ENCODE peak calls at places on chromosomes 6 and 20, in five cellular contexts. L is activated effector memory CD4-positive, alpha-beta T cell treated with anti-CD3 and anti-CD28 coated beads, Interleukin-2, amount 50 U/mL, for 16 hours; A is iPS-NIHi11; J is GM12878; X is left ventricle myocardium superior. B is an unnamed sample.
A peak's percentile ranks its signal among the peaks of the same experiment; 100 is the strongest.

GRCh38 chr6:11852061-11852619 is 73.5 kb upstream of the ADTRP start:
- DNase-seq in L (no peak), X (no peak), A (no peak), J (no peak), B (no peak)

GRCh38 chr6:15661815-15662245 is 998 bp downstream of the DTNBP1 start:
- DNase-seq in A (no peak), J (no peak), L (no peak), X (no peak), B (no peak)

GRCh38 chr20:24751551-24751950 is 197.5 kb upstream of the CST7 start:
- DNase-seq in J (no peak), X (no peak), A (no peak), L (no peak), B (no peak)

GRCh38 chr6:84371681-84372080 is 144.2 kb upstream of the CEP162 start:
- DNase-seq in A (no peak), L (no peak), J (no peak), X (no peak), B (no peak)

GRCh38 chr20:25306991-25307903 is 59.4 kb downstream of the PYGB start:
- DNase-seq in J (no peak), X (peak; percentile 22), A (no peak), L (no peak), B (no peak)

GRCh38 chr6:167470101-167470835 is 145.4 kb downstream of the TTLL2 start:
- DNase-seq in X (no peak), L (peak; percentile 51), A (no peak), J (no peak), B (no peak)

GRCh38 chr6:659716-660581 is 3.0 kb upstream of the HUS1B start:
- DNase-seq in X (no peak), A (peak; percentile 35), L (no peak), J (no peak), B (no peak)

GRCh38 chr6:53752856-53753255 is 41.9 kb upstream of the LRRC1 start:
- DNase-seq in X (no peak), A (no peak), L (no peak), J (no peak), B (no peak)

GRCh38 chr20:36866681-36867485 is 9.1 kb upstream of the TLDC2 start:
- DNase-seq in J (no peak), L (no peak), X (no peak), A (no peak), B (no peak)

GRCh38 chr6:27863962-27864905 is 48.0 kb downstream of the OR2B2 start:
- DNase-seq in X (peak; percentile 38), A (no peak), J (no peak), L (peak; percentile 67), B (no peak)

GRCh38 chr20:50229156-50229605 is 38.6 kb downstream of the CEBPB start:
- DNase-seq in X (no peak), J (no peak), A (no peak), L (no peak), B (no peak)

GRCh38 chr6:127904160-127904559 is 3.3 kb upstream of the THEMIS start:
- DNase-seq in J (no peak), X (no peak), L (no peak), A (no peak), B (no peak)

GRCh38 chr6:4910060-4910746 is 93.6 kb downstream of the RPP40 start:
- DNase-seq in X (no peak), A (no peak), J (no peak), L (no peak), B (no peak)

GRCh38 chr20:40471261-40471629 is 217.8 kb downstream of the MAFB start:
- DNase-seq in X (no peak), L (no peak), A (peak; percentile 51), J (no peak), B (no peak)

GRCh38 chr6:68196645-68197044 is 438.4 kb upstream of the ADGRB3 start:
- DNase-seq in L (no peak), X (no peak), A (peak; percentile 19), J (no peak), B (no peak)

GRCh38 chr6:170042596-170043118 is 248.2 kb downstream of the DLL1 start:
- DNase-seq in L (no peak), J (no peak), A (no peak), X (no peak), B (no peak)

GRCh38 chr6:170139531-170139930 is 151.3 kb downstream of the DLL1 start:
- DNase-seq in J (no peak), A (no peak), L (peak; percentile 43), X (peak; percentile 18), B (no peak)

GRCh38 chr20:51687071-51687470 is 81.1 kb downstream of the ATP9A start:
- DNase-seq in J (no peak), A (no peak), X (no peak), L (no peak), B (no peak)

GRCh38 chr20:57403216-57403615 is 12.0 kb downstream of the RBM38 start:
- DNase-seq in J (no peak), X (peak; percentile 11), L (no peak), A (no peak), B (no peak)

GRCh38 chr20:4102381-4102780 is 87.0 kb upstream of the RNF24 start:
- DNase-seq in J (no peak), X (no peak), A (no peak), L (no peak), B (no peak)

GRCh38 chr6:159220093-159220492 is 50.9 kb downstream of the FNDC1 start:
- DNase-seq in A (no peak), X (no peak), J (no peak), L (no peak), B (no peak)

GRCh38 chr20:1086273-1087213 is 31.9 kb upstream of the PSMF1 start:
- DNase-seq in L (no peak), X (no peak), A (no peak), J (no peak), B (no peak)

GRCh38 chr6:51929934-51930574 is 157.4 kb downstream of the PKHD1 start:
- DNase-seq in X (no peak), A (no peak), L (no peak), J (no peak), B (no peak)

GRCh38 chr6:43129434-43130194 is 41.5 kb upstream of the SRF start:
- DNase-seq in X (peak; percentile 55), J (no peak), A (peak; percentile 70), L (no peak), B (no peak)

GRCh38 chr6:1499798-1500197 is 109.9 kb upstream of the FOXC1 start:
- DNase-seq in A (no peak), J (no peak), L (no peak), X (no peak), B (no peak)

GRCh38 chr6:13470240-13471140 is 16.9 kb downstream of the GFOD1 start:
- DNase-seq in A (no peak), X (no peak), L (no peak), J (no peak), B (peak; percentile 38)

GRCh38 chr20:20064303-20064702 is 12.0 kb downstream of the CFAP61 start:
- DNase-seq in J (no peak), X (no peak), L (no peak), A (no peak), B (no peak)

B was measured in substantia nigra.